ENCODE peak calls at places on chromosomes 7 and 10, in four cellular contexts. B is ascending aorta, Z is hepatocyte, U is IMR-90. Q is an unnamed sample.

GRCh38 chr10:129730272-129730992 is 233.6 kb downstream of the EBF3 start:
- DNase-seq in Z (no peak), B (no peak), U (no peak), Q (peak; percentile 54)

GRCh38 chr7:81161459-81162075 is 242.7 kb upstream of the SEMA3C start:
- DNase-seq in B (no peak), Z (peak; percentile 58), U (peak; percentile 98), Q (no peak)

GRCh38 chr7:105677803-105678583 is 96.7 kb upstream of the EFCAB10 start:
- DNase-seq in B (peak; percentile 66), Z (no peak), U (no peak), Q (no peak)

GRCh38 chr10:115861864-115862263 is 411.1 kb downstream of the GFRA1 start:
- DNase-seq in B (no peak), U (peak; percentile 67), Z (peak; percentile 22), Q (no peak)

GRCh38 chr10:79248341-79248931 is 98.8 kb upstream of the PPIF start:
- DNase-seq in Z (no peak), U (no peak), B (peak; percentile 84), Q (no peak)

GRCh38 chr10:18532881-18533535 is 118.4 kb downstream of the NSUN6 start:
- DNase-seq in Z (no peak), U (no peak), B (no peak), Q (no peak)

GRCh38 chr7:27689045-27689877 is 26.6 kb upstream of the HIBADH start:
- DNase-seq in B (no peak), Z (peak; percentile 45), U (peak; percentile 31), Q (peak; percentile 80)

GRCh38 chr10:89904755-89905154 is 203.4 kb downstream of the KIF20B start:
- DNase-seq in B (no peak), U (no peak), Z (no peak), Q (no peak)

GRCh38 chr7:130303551-130303950 is 10.6 kb downstream of the CPA4 start:
- DNase-seq in U (no peak), B (no peak), Z (no peak), Q (no peak)

GRCh38 chr7:90551036-90551435 is 45.1 kb upstream of the CDK14 start:
- DNase-seq in U (peak; percentile 10), B (no peak), Z (no peak), Q (peak; percentile 79)

GRCh38 chr10:96626795-96627194 is 40.0 kb upstream of the TM9SF3 start:
- DNase-seq in Z (no peak), U (no peak), B (no peak), Q (peak; percentile 79)

GRCh38 chr10:100370561-100370975 is 23.5 kb downstream of the SCD start:
- DNase-seq in B (no peak), Z (peak; percentile 53), U (peak; percentile 27), Q (no peak)

GRCh38 chr10:127968659-127969058 is 61.8 kb downstream of the PTPRE start:
- DNase-seq in Z (no peak), U (no peak), B (no peak), Q (no peak)

GRCh38 chr7:157595086-157595855 is 258.5 kb downstream of the DNAJB6 start:
- DNase-seq in U (no peak), Z (no peak), B (no peak), Q (no peak)

DNA sequence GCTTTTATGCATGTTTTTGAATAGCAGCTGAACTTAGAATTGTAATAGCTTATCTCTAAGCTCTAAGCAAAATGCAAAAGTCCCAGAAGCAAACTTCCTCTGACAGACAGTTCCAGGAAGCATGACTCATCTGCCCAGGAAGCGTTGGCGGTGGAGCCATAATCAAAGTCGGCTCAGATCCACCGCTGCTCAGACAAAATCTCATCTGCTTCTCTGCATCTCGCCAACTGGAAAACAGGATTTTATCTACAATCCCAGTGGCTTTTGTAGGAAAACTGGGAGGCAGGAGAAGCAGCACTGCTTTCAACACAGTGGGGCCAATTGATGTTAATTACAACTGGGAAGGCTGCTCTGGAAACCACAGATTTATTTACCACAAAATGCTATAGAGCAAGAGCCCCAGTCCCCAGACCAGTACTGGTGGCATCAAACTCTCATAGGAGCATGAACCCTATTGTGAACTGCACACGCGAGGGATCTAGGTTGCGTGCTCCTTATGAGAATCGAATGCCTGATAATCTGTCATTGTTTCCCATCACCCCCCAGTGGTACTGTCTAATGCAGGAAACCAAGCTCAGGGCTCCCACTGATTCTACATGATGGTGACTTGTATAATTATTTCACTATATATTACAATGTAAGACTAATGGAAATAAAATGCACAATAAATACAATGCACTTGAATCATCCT is 99.9 kb downstream of the CUBN start:
- DNase-seq in B (peak; percentile 84), U (peak; percentile 87), Z (peak; percentile 70), Q (peak; percentile 33)
- H3K27ac ChIP-seq in B (peak overlapping the region; percentile 21), U (peak overlapping the region; percentile 68), Z (peak overlapping the region; percentile 28), Q (no peak overlapping the region)

DNA sequence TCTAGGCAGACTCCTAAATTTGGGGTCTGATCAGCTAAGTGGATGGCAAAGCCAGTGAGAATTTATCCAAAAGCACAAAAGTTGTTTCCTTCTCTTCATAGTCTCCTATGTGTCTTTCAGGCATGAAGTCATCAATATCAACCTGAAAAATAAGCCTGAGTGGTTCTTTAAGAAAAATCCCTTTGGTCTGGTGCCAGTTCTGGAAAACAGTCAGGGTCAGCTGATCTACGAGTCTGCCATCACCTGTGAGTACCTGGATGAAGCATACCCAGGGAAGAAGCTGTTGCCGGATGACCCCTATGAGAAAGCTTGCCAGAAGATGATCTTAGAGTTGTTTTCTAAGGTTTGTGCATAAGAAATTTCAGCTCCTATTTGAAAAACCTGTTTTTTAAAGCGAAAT is 4.8 kb downstream of the GSTO1 start:
- DNase-seq in U (no peak), B (no peak), Z (no peak), Q (no peak)
- H3K36me3 ChIP-seq in U (peaks cover 35% of the 10 kb centered on the region), B (peaks cover 19% of the 10 kb centered on the region), Z (peaks cover 3% of the 10 kb centered on the region), Q (peaks cover 71% of the 10 kb centered on the region)

GRCh38 chr7:44308741-44309270 is 16.6 kb downstream of the CAMK2B start:
- DNase-seq in U (no peak), Z (no peak), B (peak; percentile 61), Q (no peak)

GRCh38 chr7:44306608-44307007 is 18.8 kb downstream of the CAMK2B start:
- DNase-seq in B (peak; percentile 34), Z (no peak), U (no peak), Q (peak; percentile 33)

GRCh38 chr7:44305564-44306507 is 19.6 kb downstream of the CAMK2B start:
- DNase-seq in U (no peak), B (peak; percentile 50), Z (peak; percentile 1), Q (peak; percentile 29)

GRCh38 chr7:44307905-44308740 is 17.3 kb downstream of the CAMK2B start:
- DNase-seq in U (no peak), Z (no peak), B (peak; percentile 48), Q (peak; percentile 44)

GRCh38 chr7:44307301-44307900 is 18.0 kb downstream of the CAMK2B start:
- DNase-seq in U (peak; percentile 19), Z (no peak), B (peak; percentile 39), Q (peak; percentile 76)
- TF ChIP-seq CTCF in U (peak; percentile 56), Z (no peak), B (no peak), Q (peak; percentile 49)

GRCh38 chr10:32169556-32169955 is 113.3 kb upstream of the KIF5B start:
- DNase-seq in B (peak; percentile 13), U (no peak), Z (no peak), Q (no peak)

GRCh38 chr10:32163774-32164148 is 107.5 kb upstream of the KIF5B start:
- DNase-seq in U (no peak), Z (no peak), B (no peak), Q (no peak)

GRCh38 chr10:32163076-32163773 is 107.0 kb upstream of the KIF5B start:
- DNase-seq in Z (no peak), B (no peak), U (peak; percentile 72), Q (no peak)

GRCh38 chr10:32167450-32167849 is 111.2 kb upstream of the KIF5B start:
- DNase-seq in Z (no peak), U (no peak), B (no peak), Q (peak; percentile 40)

DNA sequence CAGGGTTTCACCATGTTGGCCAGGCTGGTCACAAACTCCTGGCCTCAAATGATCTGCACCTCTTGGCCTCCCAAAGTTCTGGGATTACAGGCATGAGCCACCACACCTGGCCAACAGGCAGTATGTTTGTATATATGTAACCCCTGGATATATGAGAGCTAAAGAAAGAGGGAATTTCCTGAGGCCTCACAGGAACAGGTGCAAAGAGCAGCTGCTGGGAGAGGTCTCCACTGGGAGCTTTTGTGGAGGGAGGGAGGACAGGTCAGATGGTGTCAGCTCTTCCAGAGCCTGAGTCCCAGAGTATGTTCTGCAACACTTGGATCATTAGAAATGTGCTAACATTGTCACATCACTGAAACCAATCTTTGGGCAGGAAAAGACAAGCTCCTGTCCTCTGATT is 110.1 kb upstream of the KIF5B start:
- DNase-seq in Z (no peak), B (no peak), U (no peak), Q (no peak)
- H3K27ac ChIP-seq in Z (no peak overlapping the region), B (no peak overlapping the region), U (no peak overlapping the region), Q (no peak overlapping the region)

DNA sequence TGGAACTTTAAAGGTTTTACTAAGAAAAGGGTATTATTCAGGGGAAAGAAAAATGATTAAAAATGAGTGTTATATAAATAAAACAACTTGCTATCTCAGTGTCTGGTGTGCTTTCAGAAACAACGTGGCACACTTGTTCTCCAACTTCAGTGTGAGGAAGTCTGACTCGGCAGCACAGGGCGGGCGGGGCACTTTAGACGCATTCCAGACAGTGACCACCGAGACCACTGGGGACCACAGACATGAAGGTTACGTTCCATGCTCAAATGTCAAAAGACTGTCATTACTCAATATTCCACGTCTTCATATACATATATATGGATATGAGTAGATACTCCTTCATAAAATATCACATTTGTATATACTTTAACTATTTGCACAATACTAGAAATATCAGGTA is 87.0 kb downstream of the LARP4B start:
- DNase-seq in B (no peak), U (peak; percentile 37), Z (no peak), Q (no peak)
- H3K36me3 ChIP-seq in B (peaks cover 25% of the 10 kb centered on the region), U (peaks cover 48% of the 10 kb centered on the region), Z (no peaks in the 10 kb centered on the region), Q (peaks cover 72% of the 10 kb centered on the region)

GRCh38 chr10:1418031-1418550 is 319.2 kb downstream of the ADARB2 start:
- DNase-seq in Z (no peak), B (peak; percentile 34), U (no peak), Q (peak; percentile 33)

GRCh38 chr10:1419796-1420429 is 317.4 kb downstream of the ADARB2 start:
- DNase-seq in Z (no peak), U (no peak), B (no peak), Q (no peak)

GRCh38 chr10:1423676-1424253 is 313.6 kb downstream of the ADARB2 start:
- DNase-seq in Z (no peak), U (no peak), B (peak; percentile 5), Q (no peak)

GRCh38 chr10:1422275-1422674 is 315.1 kb downstream of the ADARB2 start:
- DNase-seq in U (no peak), B (peak; percentile 19), Z (no peak), Q (no peak)

DNA sequence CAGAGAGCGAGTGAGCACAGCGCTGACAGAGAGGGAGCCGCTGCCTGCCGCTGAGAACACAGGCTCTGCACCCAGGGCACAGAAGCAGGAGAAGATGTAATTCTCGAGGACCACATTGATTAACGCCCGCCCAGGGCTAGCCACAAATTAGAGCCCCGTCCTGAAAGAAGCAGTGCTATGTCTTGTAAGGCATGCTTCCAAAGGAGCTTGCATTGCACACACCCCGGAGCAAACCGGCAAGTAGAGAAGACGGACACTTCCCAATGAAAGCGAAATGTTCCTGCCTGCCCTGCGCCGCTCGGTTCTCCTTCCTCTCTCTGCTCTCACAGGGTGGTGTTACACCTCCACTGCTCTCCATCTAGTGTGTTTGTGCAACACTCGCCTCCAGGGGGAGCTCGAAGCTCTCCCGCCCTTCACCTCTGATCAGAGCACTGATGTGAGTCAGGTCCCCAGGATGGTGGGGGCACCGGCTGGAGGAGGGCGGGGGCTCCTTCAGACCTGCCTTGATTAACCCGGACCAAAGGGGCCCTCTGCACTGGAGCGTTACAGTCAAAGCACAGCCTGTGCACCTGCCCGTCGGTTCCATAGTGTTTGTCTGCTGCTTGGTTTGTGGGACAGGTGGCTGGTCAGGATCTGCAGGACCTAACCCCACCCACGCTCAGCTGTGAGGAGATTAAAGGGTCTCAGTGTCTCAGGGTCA is 316.5 kb downstream of the ADARB2 start:
- DNase-seq in B (peak; percentile 64), Z (peak; percentile 85), U (no peak), Q (peak; percentile 97)
- TF ChIP-seq CTCF in B (no peak), Z (peak; percentile 91), U (no peak), Q (peak; percentile 94)

Q was measured in endodermal cell.